ENCODE peak calls at places on chromosomes 11 and 22, in four cellular contexts. S, Y, K and V are unnamed samples.

GRCh38 chr22:48746789-48747425 is 1080.8 kb downstream of the BRD1 start:
- DNase-seq in Y (no peak), S (no peak), K (no peak), V (no peak)

GRCh38 chr11:69950621-69951020 is 127.5 kb upstream of the ANO1 start:
- DNase-seq in S (peak), K (no peak), Y (no peak), V (no peak)

GRCh38 chr11:84583106-84583505 is 1044.0 kb downstream of the DLG2 start:
- DNase-seq in Y (no peak), S (no peak), K (no peak), V (no peak)

GRCh38 chr11:118791961-118792578 is 1.1 kb upstream of the DDX6 start:
- DNase-seq in Y (no peak), S (peak), K (no peak), V (peak)

GRCh38 chr11:79173615-79174014 is 267.2 kb downstream of the TENM4 start:
- DNase-seq in S (no peak), K (no peak), Y (no peak), V (no peak)

GRCh38 chr22:30031328-30031727 is 48.9 kb upstream of the HORMAD2 start:
- DNase-seq in S (no peak), K (no peak), Y (no peak), V (no peak)

GRCh38 chr22:38788016-38788415 is 5.9 kb downstream of the DNAL4 start:
- DNase-seq in K (no peak), Y (no peak), S (no peak), V (no peak)

GRCh38 chr11:85855341-85855656 is at the start of gene CCDC83:
- DNase-seq in K (no peak), Y (no peak), S (no peak), V (no peak)

GRCh38 chr11:69094915-69095290 is 46.2 kb downstream of the TPCN2 start:
- DNase-seq in S (no peak), Y (no peak), K (no peak), V (no peak)

GRCh38 chr11:35605691-35606090 is 12.6 kb upstream of the FJX1 start:
- DNase-seq in Y (no peak), S (no peak), K (no peak), V (no peak)

GRCh38 chr11:1225386-1226225 is 2.7 kb downstream of the MUC5B start:
- DNase-seq in Y (no peak), K (no peak), S (no peak), V (no peak)

GRCh38 chr11:128299132-128299726 is 288.1 kb downstream of the ETS1 start:
- DNase-seq in S (no peak), K (peak), Y (no peak), V (no peak)

GRCh38 chr22:39142088-39142667 is 10.3 kb downstream of the CBX7 start:
- DNase-seq in S (no peak), K (no peak), Y (no peak), V (no peak)

GRCh38 chr11:61429346-61429690 is 457 bp downstream of the CPSF7 start:
- DNase-seq in Y (peak), K (no peak), S (peak), V (peak)

GRCh38 chr11:58494096-58494495 is 13.8 kb downstream of the OR5B21 start:
- DNase-seq in K (no peak), S (no peak), Y (no peak), V (no peak)

GRCh38 chr22:42072606-42073330 is 1.3 kb upstream of the PHETA2 start:
- DNase-seq in Y (no peak), K (no peak), S (no peak), V (no peak)

GRCh38 chr22:42073568-42074152 is 388 bp upstream of the PHETA2 start:
- DNase-seq in Y (no peak), S (no peak), K (no peak), V (no peak)

GRCh38 chr22:42074846-42075245 is 798 bp downstream of the PHETA2 start:
- DNase-seq in K (no peak), S (no peak), Y (no peak), V (no peak)

GRCh38 chr22:42075277-42075676 is 1.2 kb downstream of the PHETA2 start:
- DNase-seq in S (no peak), K (no peak), Y (no peak), V (no peak)

GRCh38 chr22:42074153-42074750 is at the start of gene PHETA2:
- DNase-seq in Y (no peak), K (no peak), S (no peak), V (no peak)
- TF ChIP-seq POLR2AphosphoS5 in Y (no peak), K (no peak), S (no peak), V (no peak)

DNA sequence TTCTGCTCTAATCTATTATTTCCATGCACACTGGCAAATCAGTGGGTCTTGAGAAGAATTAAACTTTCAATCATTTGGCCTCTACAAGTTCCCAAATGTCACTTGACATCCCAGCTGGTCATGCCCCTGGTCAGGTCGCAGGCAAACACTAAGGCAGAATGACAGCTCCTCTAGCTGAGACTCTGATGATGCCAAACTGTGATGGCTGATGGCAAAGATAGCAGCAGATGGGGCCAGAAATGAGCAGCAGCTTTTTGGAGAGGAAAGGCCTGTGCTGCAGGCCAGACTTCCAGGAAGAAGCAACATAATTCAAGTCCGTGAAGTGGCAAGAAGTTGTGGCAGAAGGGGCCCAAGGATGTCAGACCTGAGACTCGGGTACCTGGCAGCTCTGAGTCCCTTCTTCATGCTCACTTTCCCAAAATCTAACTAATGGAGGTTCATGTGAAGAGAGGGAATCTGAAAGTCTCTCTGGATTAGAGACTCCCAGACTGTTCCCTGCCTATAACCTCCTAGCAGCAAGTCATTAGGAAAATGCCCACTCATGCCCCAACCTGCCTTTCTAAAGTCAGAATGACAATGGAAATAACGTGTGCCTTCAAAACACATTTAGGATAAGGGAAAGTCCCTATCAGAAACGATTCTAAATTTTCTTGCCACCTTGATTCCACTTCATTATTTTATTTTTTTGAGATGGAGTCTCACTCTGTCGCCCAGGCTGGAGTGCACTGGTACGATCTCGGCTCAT is 9.4 kb upstream of the PMM1 start:
- DNase-seq in K (no peak), S (no peak), Y (no peak), V (no peak)
- TF ChIP-seq SPI1 in K (no peak), S (no peak), Y (no peak), V (no peak)

GRCh38 chr22:27108425-27109114 is 451.2 kb downstream of the MIAT start:
- DNase-seq in S (no peak), Y (no peak), K (no peak), V (no peak)
- TF ChIP-seq POLR2AphosphoS5 in S (no peak), Y (no peak), K (no peak), V (no peak)

GRCh38 chr11:20113147-20113435 is 47.2 kb downstream of the DBX1 start:
- DNase-seq in K (no peak), Y (no peak), S (no peak), V (no peak)

GRCh38 chr11:20117291-20117690 is 43.0 kb downstream of the DBX1 start:
- DNase-seq in Y (no peak), K (no peak), S (no peak), V (no peak)

GRCh38 chr11:20112291-20113146 is 47.8 kb downstream of the DBX1 start:
- DNase-seq in Y (peak), K (no peak), S (peak), V (no peak)

GRCh38 chr11:20116825-20117224 is 43.5 kb downstream of the DBX1 start:
- DNase-seq in S (no peak), K (no peak), Y (no peak), V (no peak)

DNA sequence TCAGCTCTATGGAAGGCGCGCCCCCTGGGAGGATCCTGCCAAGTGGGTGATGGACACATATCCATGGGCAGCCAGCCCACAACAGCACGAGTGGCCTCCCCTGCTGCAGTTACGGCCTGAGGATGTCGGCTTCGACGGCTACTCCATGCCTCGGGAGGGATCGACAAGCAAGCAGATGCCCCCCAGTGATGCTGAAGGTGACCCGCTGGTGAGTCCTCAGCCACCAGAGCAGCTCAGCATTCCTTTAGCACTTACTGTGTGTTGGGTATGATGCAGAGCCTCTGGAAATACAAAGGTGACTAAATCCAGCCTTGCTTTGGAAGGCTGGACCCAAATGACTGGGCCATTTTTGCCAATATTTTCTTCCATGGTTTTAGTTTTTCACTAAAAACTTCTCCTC is 45.7 kb downstream of the DBX1 start:
- DNase-seq in K (no peak), S (no peak), Y (no peak), V (no peak)
- TF ChIP-seq SPI1 in K (no peak), S (no peak), Y (no peak), V (no peak)

GRCh38 chr11:72702842-72703241 is 28.6 kb upstream of the PDE2A start:
- DNase-seq in K (no peak), Y (no peak), S (no peak), V (no peak)
- TF ChIP-seq POLR2AphosphoS5 in K (no peak), Y (no peak), S (no peak), V (no peak)

GRCh38 chr22:20503816-20504215 is 3.6 kb upstream of the MED15 start:
- DNase-seq in Y (no peak), S (no peak), K (no peak), V (no peak)
- TF ChIP-seq SPI1 in Y (no peak), S (no peak), K (no peak), V (no peak)

DNA sequence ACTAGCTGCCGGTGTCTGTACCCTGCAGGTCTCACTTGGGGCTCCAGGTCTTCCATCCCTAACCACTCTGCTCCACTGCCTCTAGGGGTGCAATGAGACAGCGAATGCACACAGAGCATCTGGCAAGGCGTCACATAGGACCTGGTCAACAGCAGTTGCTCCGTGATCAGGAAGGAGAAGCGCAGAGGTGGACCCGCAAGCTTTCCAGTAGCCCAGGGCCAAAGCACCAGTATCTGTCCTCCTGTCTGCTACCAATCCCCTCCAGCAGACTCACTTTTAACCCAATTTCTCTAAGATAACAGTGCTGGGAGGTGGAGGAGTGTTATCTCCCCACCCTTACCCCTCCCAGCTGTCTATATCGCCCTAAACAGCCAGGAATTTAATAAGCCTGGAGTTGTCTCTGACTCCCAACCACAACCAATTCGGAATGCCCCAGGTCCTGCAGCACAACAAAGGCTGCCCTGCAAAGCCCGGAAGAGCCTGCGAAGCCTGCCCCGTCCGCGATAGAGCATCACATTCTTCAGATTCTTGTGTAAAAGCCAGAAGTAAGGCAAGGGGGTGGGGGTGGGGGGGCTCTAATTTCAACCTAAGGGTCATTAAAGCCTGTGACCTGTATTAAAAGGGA is 19.3 kb downstream of the MYH9 start:
- DNase-seq in Y (no peak), K (no peak), S (peak), V (no peak)
- TF ChIP-seq POLR2AphosphoS5 in Y (no peak), K (no peak), S (peak), V (no peak)